ENCODE peak calls at places on chromosome 11, in four cellular contexts. R is pancreas, M is coronary artery, S is IMR-90. L is an unnamed sample.

GRCh38 chr11:36306888-36307287 is 10.8 kb downstream of the PRR5L start:
- DNase-seq in M (no peak), R (no peak), S (no peak), L (no peak)

GRCh38 chr11:120950880-120951279 is 73.0 kb upstream of the TBCEL start:
- DNase-seq in R (no peak), S (no peak), M (no peak), L (no peak)

GRCh38 chr11:41392591-41392990 is 66.9 kb downstream of the LRRC4C start:
- DNase-seq in S (no peak), M (no peak), R (no peak), L (no peak)

GRCh38 chr11:95922536-95923440 is 1.1 kb downstream of the MTMR2 start:
- DNase-seq in R (no peak), M (no peak), S (no peak), L (no peak)

GRCh38 chr11:130180491-130180890 is 20.9 kb downstream of the ST14 start:
- DNase-seq in S (peak), R (no peak), M (no peak), L (no peak)

GRCh38 chr11:64355078-64355940 is 3.7 kb upstream of the RPS6KA4 start:
- DNase-seq in S (peak), R (peak), M (peak), L (no peak)

GRCh38 chr11:76791861-76792260 is 8.7 kb downstream of the TSKU start:
- DNase-seq in R (no peak), S (peak), M (peak), L (no peak)

GRCh38 chr11:76410771-76411423 is 29.8 kb downstream of the GVQW3 start:
- DNase-seq in M (no peak), R (no peak), S (no peak), L (no peak)

GRCh38 chr11:93662177-93662575 is 694 bp downstream of the CEP295 start:
- DNase-seq in R (no peak), M (no peak), S (no peak), L (no peak)

GRCh38 chr11:116500833-116501622 is 271.8 kb downstream of the BUD13 start:
- DNase-seq in M (no peak), S (no peak), R (no peak), L (peak)

GRCh38 chr11:131118247-131118646 is 202.0 kb upstream of the SNX19 start:
- DNase-seq in S (no peak), M (no peak), R (no peak), L (no peak)

GRCh38 chr11:123308077-123308476 is 113.0 kb upstream of the CLMP start:
- DNase-seq in M (no peak), S (peak), R (no peak), L (no peak)

GRCh38 chr11:134666273-134667174 is 254.5 kb upstream of the B3GAT1 start:
- DNase-seq in M (peak), S (no peak), R (no peak), L (no peak)

GRCh38 chr11:6542727-6543126 is 45.6 kb downstream of the DNHD1 start:
- DNase-seq in M (no peak), S (no peak), R (no peak), L (no peak)

GRCh38 chr11:78833237-78833636 is 258.6 kb upstream of the NARS2 start:
- DNase-seq in M (no peak), R (no peak), S (no peak), L (no peak)

GRCh38 chr11:122690801-122691649 is 35.5 kb downstream of the UBASH3B start:
- DNase-seq in M (no peak), R (no peak), S (peak), L (no peak)

GRCh38 chr11:85949798-85950197 is 94.6 kb downstream of the CCDC83 start:
- DNase-seq in S (no peak), M (no peak), R (no peak), L (no peak)

GRCh38 chr11:48129697-48130395 is 86.8 kb upstream of the OR4B1 start:
- DNase-seq in R (no peak), M (no peak), S (no peak), L (no peak)

GRCh38 chr11:11440149-11440548 is 87.1 kb upstream of the CSNK2A3 start:
- DNase-seq in S (no peak), R (no peak), M (no peak), L (no peak)

GRCh38 chr11:114085965-114086364 is 26.5 kb downstream of the ZBTB16 start:
- DNase-seq in R (peak), S (no peak), M (no peak), L (no peak)

GRCh38 chr11:115304774-115305472 is 199.3 kb downstream of the CADM1 start:
- DNase-seq in M (no peak), S (no peak), R (no peak), L (no peak)

GRCh38 chr11:22558638-22559037 is 67.0 kb downstream of the FANCF start:
- DNase-seq in S (peak), M (no peak), R (no peak), L (no peak)

GRCh38 chr11:16897460-16898061 is 116.7 kb downstream of the PLEKHA7 start:
- DNase-seq in M (no peak), S (no peak), R (no peak), L (no peak)

GRCh38 chr11:20669833-20670684 is 673 bp downstream of the NELL1 start:
- DNase-seq in R (no peak), M (no peak), S (no peak), L (no peak)

GRCh38 chr11:126703661-126704060 is 296.9 kb downstream of the KIRREL3 start:
- DNase-seq in M (no peak), S (no peak), R (no peak), L (no peak)

GRCh38 chr11:83392556-83392955 is 106.4 kb upstream of the CCDC90B start:
- DNase-seq in S (no peak), M (no peak), R (no peak), L (no peak)

GRCh38 chr11:79594839-79595238 is 154.0 kb upstream of the TENM4 start:
- DNase-seq in M (no peak), R (no peak), S (no peak), L (no peak)

GRCh38 chr11:72084960-72085359 is 4.3 kb downstream of the LRRC51 start:
- DNase-seq in R (no peak), M (no peak), S (no peak), L (peak)
- H3K27ac ChIP-seq in R (no peak), M (no peak), S (no peak), L (peak)

GRCh38 chr11:9972917-9973504 is 309.1 kb downstream of the SWAP70 start:
- DNase-seq in S (peak), M (no peak), R (no peak), L (no peak)
- TF ChIP-seq CTCF in S (peak), M (no peak), R (peak), L (peak)

GRCh38 chr11:118706546-118706825 is 27.0 kb upstream of the TREH start:
- DNase-seq in M (peak), R (no peak), S (no peak), L (no peak)

GRCh38 chr11:118708296-118708695 is 28.8 kb upstream of the TREH start:
- DNase-seq in R (no peak), M (no peak), S (no peak), L (no peak)

GRCh38 chr11:118703563-118704106 is 24.2 kb upstream of the TREH start:
- DNase-seq in M (peak), S (no peak), R (no peak), L (peak)

GRCh38 chr11:118705796-118706545 is 26.5 kb upstream of the TREH start:
- DNase-seq in R (no peak), S (no peak), M (no peak), L (no peak)

GRCh38 chr11:118705111-118705741 is 25.8 kb upstream of the TREH start:
- DNase-seq in R (no peak), S (no peak), M (peak), L (no peak)
- H3K4me3 ChIP-seq in R (no peak), S (no peak), M (no peak), L (peak)

GRCh38 chr11:69644071-69644961 is 3.4 kb downstream of the CCND1 start:
- DNase-seq in R (peak), S (peak), M (peak), L (no peak)
- H3K27ac ChIP-seq in R (no peak), S (peak), M (peak), L (no peak)

DNA sequence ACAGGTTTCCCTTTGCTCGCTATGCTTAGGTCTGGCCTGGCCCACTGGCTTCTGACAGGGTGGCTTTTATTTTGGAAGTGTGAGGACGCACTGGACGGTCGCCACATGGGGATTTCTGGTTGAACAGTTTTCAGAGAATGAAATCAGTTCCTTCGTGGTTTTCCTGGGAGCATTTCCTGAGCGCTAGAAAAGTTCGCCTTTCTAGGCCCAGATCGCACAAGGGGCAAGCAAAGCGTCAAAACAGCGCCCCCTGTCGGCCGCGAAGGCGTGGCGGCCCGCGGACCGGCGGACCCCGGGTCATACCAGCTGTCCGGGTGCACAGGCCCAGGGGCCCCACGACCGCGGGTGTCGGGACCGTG is 12.7 kb upstream of the CYP2R1 start:
- DNase-seq in S (peak), R (peak), M (peak), L (peak)
- TF ChIP-seq CTCF in S (peak), R (peak), M (peak), L (peak)

DNA sequence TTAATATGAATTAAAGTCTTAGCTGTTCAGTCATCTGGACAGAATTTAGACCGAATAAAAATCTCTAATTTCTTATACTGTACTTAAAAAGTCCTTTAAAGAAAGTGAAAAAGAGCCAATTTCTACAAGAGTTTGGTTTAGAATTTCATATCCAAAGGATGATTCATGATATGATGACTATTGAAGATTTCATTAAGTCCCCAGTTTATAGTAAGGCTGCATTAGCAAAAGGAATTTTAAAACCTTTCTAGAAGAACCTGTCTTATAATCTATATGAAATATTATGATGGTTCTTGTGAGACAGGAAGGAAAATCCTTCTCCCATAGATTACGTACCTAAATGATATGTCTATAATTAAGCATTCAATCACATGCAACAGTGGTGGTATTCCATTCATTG is 34.8 kb downstream of the TSG101 start:
- DNase-seq in M (no peak), R (no peak), S (peak), L (no peak)
- H3K4me3 ChIP-seq in M (no peak), R (no peak), S (no peak), L (no peak)

GRCh38 chr11:71200172-71200716 is 52.1 kb downstream of the SHANK2 start:
- DNase-seq in R (no peak), S (no peak), M (no peak), L (no peak)
- H3K27ac ChIP-seq in R (no peak), S (no peak), M (no peak), L (no peak)

GRCh38 chr11:13150487-13150886 is 127.1 kb upstream of the BMAL1 start:
- DNase-seq in S (no peak), M (no peak), R (no peak), L (no peak)

GRCh38 chr11:13152264-13152663 is 125.3 kb upstream of the BMAL1 start:
- DNase-seq in M (no peak), S (no peak), R (no peak), L (no peak)

GRCh38 chr11:13149991-13150390 is 127.6 kb upstream of the BMAL1 start:
- DNase-seq in S (no peak), M (no peak), R (no peak), L (no peak)

DNA sequence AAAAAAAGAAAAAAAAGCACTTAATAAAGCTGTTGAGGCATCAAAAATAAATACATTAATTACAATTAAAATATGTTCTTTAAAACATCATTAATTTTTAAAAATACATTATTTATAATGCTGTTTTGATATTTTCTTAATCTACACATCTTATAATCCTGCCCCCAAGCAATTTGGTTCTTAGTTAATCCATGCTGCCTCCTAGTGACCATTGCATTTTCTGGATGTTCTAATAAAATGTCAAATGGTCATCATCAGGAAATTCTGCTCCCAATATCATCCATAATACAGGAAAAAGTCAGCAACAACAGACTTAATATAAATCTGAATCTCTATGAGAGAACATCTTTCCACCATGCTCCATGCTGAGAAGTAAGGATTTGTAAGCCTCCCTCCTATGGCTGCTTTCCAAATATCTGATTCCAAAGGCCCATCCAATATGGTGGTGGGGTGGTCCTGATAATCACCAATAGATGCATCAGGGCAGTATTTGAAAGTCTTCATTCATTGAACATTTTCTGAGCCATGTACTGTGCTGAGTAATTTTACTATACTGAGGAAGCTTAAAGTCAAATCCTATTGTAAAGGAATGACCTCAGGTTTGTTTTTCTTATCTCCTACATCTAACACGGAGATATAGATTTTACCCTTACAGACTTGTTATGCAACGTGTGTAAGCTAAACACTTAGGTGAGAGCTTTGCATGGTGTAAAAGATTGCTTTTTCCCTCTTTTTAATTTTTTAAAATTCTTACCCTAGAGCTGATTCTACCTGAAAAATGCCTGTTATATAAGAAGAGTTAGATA is 124.7 kb upstream of the BMAL1 start:
- DNase-seq in S (peak), R (no peak), M (no peak), L (no peak)
- TF ChIP-seq CTCF in S (peak), R (peak), M (no peak), L (peak)

GRCh38 chr11:44604171-44604581 is 38.7 kb downstream of the CD82 start:
- DNase-seq in S (peak), M (no peak), R (no peak), L (no peak)
- H3K4me3 ChIP-seq in S (no peak), M (no peak), R (no peak), L (no peak)